ENCODE peak calls at places on chromosomes 5 and 9, in six cellular contexts. One of them, this sample, is unnamed.

GRCh38 chr9:6024035-6024554 is 8.7 kb upstream of the RANBP6 start:
- DNase-seq in NCI-H524 treated with DMSO at 0.1 percent for 48 hours: peak; percentile 7
- DNase-seq in HEK293T: peak; percentile 34
- DNase-seq in GM12891: peak; percentile 12
- DNase-seq in T-helper 9 cell: peak; percentile 5
- DNase-seq in CD8-positive, alpha-beta T cell: no peak
- DNase-seq in this sample: peak; percentile 13

GRCh38 chr5:37774912-37775483 is 64.8 kb downstream of the GDNF start:
- DNase-seq in NCI-H524 treated with DMSO at 0.1 percent for 48 hours: no peak
- DNase-seq in HEK293T: no peak
- DNase-seq in GM12891: no peak
- DNase-seq in T-helper 9 cell: no peak
- DNase-seq in CD8-positive, alpha-beta T cell: no peak
- DNase-seq in this sample: peak; percentile 32

GRCh38 chr5:113336975-113337374 is 97.8 kb downstream of the TSSK1B start:
- DNase-seq in NCI-H524 treated with DMSO at 0.1 percent for 48 hours: no peak
- DNase-seq in HEK293T: peak; percentile 50
- DNase-seq in GM12891: no peak
- DNase-seq in T-helper 9 cell: no peak
- DNase-seq in CD8-positive, alpha-beta T cell: no peak
- DNase-seq in this sample: no peak

GRCh38 chr5:177098103-177098771 is 11.5 kb downstream of the FGFR4 start:
- DNase-seq in NCI-H524 treated with DMSO at 0.1 percent for 48 hours: no peak
- DNase-seq in HEK293T: no peak
- DNase-seq in GM12891: no peak
- DNase-seq in T-helper 9 cell: no peak
- DNase-seq in CD8-positive, alpha-beta T cell: no peak
- DNase-seq in this sample: no peak

GRCh38 chr5:9370256-9370655 is 175.6 kb downstream of the SEMA5A start:
- DNase-seq in NCI-H524 treated with DMSO at 0.1 percent for 48 hours: no peak
- DNase-seq in HEK293T: no peak
- DNase-seq in GM12891: no peak
- DNase-seq in T-helper 9 cell: no peak
- DNase-seq in CD8-positive, alpha-beta T cell: no peak
- DNase-seq in this sample: no peak

GRCh38 chr9:104784098-104784497 is 20.2 kb downstream of the NIPSNAP3B start:
- DNase-seq in NCI-H524 treated with DMSO at 0.1 percent for 48 hours: no peak
- DNase-seq in HEK293T: no peak
- DNase-seq in GM12891: no peak
- DNase-seq in T-helper 9 cell: no peak
- DNase-seq in CD8-positive, alpha-beta T cell: no peak
- DNase-seq in this sample: no peak

GRCh38 chr9:69428017-69428785 is 103.2 kb downstream of the ENTREP1 start:
- DNase-seq in NCI-H524 treated with DMSO at 0.1 percent for 48 hours: no peak
- DNase-seq in HEK293T: no peak
- DNase-seq in GM12891: no peak
- DNase-seq in T-helper 9 cell: no peak
- DNase-seq in CD8-positive, alpha-beta T cell: no peak
- DNase-seq in this sample: no peak

GRCh38 chr9:73230257-73230656 is 78.6 kb downstream of the ANXA1 start:
- DNase-seq in NCI-H524 treated with DMSO at 0.1 percent for 48 hours: no peak
- DNase-seq in HEK293T: no peak
- DNase-seq in GM12891: no peak
- DNase-seq in T-helper 9 cell: no peak
- DNase-seq in CD8-positive, alpha-beta T cell: no peak
- DNase-seq in this sample: no peak

GRCh38 chr9:132645306-132645705 is 24.5 kb downstream of the DDX31 start:
- DNase-seq in NCI-H524 treated with DMSO at 0.1 percent for 48 hours: peak; percentile 98
- DNase-seq in HEK293T: no peak
- DNase-seq in GM12891: no peak
- DNase-seq in T-helper 9 cell: no peak
- DNase-seq in CD8-positive, alpha-beta T cell: no peak
- DNase-seq in this sample: no peak

GRCh38 chr5:170109059-170110031 is 3.6 kb downstream of the FOXI1 start:
- DNase-seq in NCI-H524 treated with DMSO at 0.1 percent for 48 hours: no peak
- DNase-seq in HEK293T: no peak
- DNase-seq in GM12891: no peak
- DNase-seq in T-helper 9 cell: no peak
- DNase-seq in CD8-positive, alpha-beta T cell: no peak
- DNase-seq in this sample: no peak

GRCh38 chr5:156640751-156641241 is 209.3 kb upstream of the PPP1R2B start:
- DNase-seq in NCI-H524 treated with DMSO at 0.1 percent for 48 hours: no peak
- DNase-seq in HEK293T: no peak
- DNase-seq in GM12891: no peak
- DNase-seq in T-helper 9 cell: no peak
- DNase-seq in CD8-positive, alpha-beta T cell: no peak
- DNase-seq in this sample: no peak

GRCh38 chr9:974993-975739 is 1.3 kb upstream of the DMRT3 start:
- DNase-seq in NCI-H524 treated with DMSO at 0.1 percent for 48 hours: no peak
- DNase-seq in HEK293T: no peak
- DNase-seq in GM12891: no peak
- DNase-seq in T-helper 9 cell: no peak
- DNase-seq in CD8-positive, alpha-beta T cell: no peak
- DNase-seq in this sample: peak; percentile 42